ENCODE peak calls at places on chromosomes 2 and 18, in seven cellular contexts. One of them, this sample, is unnamed. For H3K36me3 and H3K27me3, the result is how much of the 10 kb centered on the place peaks cover.

GRCh38 chr2:134670955-134671354 is 47.8 kb downstream of the TMEM163 start:
- DNase-seq in colonic mucosa: no peak
- DNase-seq in left ventricle myocardium inferior: peak
- DNase-seq in mammary epithelial cell: no peak
- DNase-seq in fibroblast of lung: no peak
- DNase-seq in sigmoid colon: no peak
- DNase-seq in stomach: peak
- DNase-seq in this sample: no peak

GRCh38 chr2:112800881-112801583 is 16.7 kb upstream of the IL1A start:
- DNase-seq in colonic mucosa: no peak
- DNase-seq in left ventricle myocardium inferior: no peak
- DNase-seq in mammary epithelial cell: no peak
- DNase-seq in fibroblast of lung: no peak
- DNase-seq in sigmoid colon: no peak
- DNase-seq in stomach: no peak
- DNase-seq in this sample: no peak

GRCh38 chr2:172372436-172372835 is 55.0 kb upstream of the ITGA6 start:
- DNase-seq in colonic mucosa: no peak
- DNase-seq in left ventricle myocardium inferior: no peak
- DNase-seq in mammary epithelial cell: peak
- DNase-seq in fibroblast of lung: no peak
- DNase-seq in sigmoid colon: no peak
- DNase-seq in stomach: no peak
- DNase-seq in this sample: no peak

GRCh38 chr2:35827086-35827485 is 528.5 kb upstream of the CRIM1 start:
- DNase-seq in colonic mucosa: no peak
- DNase-seq in left ventricle myocardium inferior: no peak
- DNase-seq in mammary epithelial cell: no peak
- DNase-seq in fibroblast of lung: no peak
- DNase-seq in sigmoid colon: no peak
- DNase-seq in stomach: no peak
- DNase-seq in this sample: no peak

GRCh38 chr2:151999058-151999457 is 99.8 kb downstream of the CACNB4 start:
- DNase-seq in colonic mucosa: peak
- DNase-seq in left ventricle myocardium inferior: peak
- DNase-seq in mammary epithelial cell: peak
- DNase-seq in fibroblast of lung: peak
- DNase-seq in sigmoid colon: no peak
- DNase-seq in stomach: peak
- DNase-seq in this sample: peak

GRCh38 chr2:37215255-37215654 is 16.1 kb downstream of the CEBPZ start:
- DNase-seq in colonic mucosa: no peak
- DNase-seq in left ventricle myocardium inferior: no peak
- DNase-seq in mammary epithelial cell: no peak
- DNase-seq in fibroblast of lung: peak
- DNase-seq in sigmoid colon: no peak
- DNase-seq in stomach: no peak
- DNase-seq in this sample: no peak

GRCh38 chr2:35447210-35447609 is 908.4 kb upstream of the CRIM1 start:
- DNase-seq in colonic mucosa: no peak
- DNase-seq in left ventricle myocardium inferior: no peak
- DNase-seq in mammary epithelial cell: no peak
- DNase-seq in fibroblast of lung: no peak
- DNase-seq in sigmoid colon: no peak
- DNase-seq in stomach: no peak
- DNase-seq in this sample: no peak

GRCh38 chr2:136056077-136056688 is 61.8 kb downstream of the CXCR4 start:
- DNase-seq in colonic mucosa: no peak
- DNase-seq in left ventricle myocardium inferior: no peak
- DNase-seq in mammary epithelial cell: no peak
- DNase-seq in fibroblast of lung: no peak
- DNase-seq in sigmoid colon: no peak
- DNase-seq in stomach: no peak
- DNase-seq in this sample: no peak

GRCh38 chr18:36265035-36265434 is 32.5 kb upstream of the FHOD3 start:
- DNase-seq in colonic mucosa: no peak
- DNase-seq in left ventricle myocardium inferior: no peak
- DNase-seq in mammary epithelial cell: no peak
- DNase-seq in fibroblast of lung: peak
- DNase-seq in sigmoid colon: no peak
- DNase-seq in stomach: no peak
- DNase-seq in this sample: no peak

GRCh38 chr2:69693472-69694450 is 48.2 kb upstream of the ANXA4 start:
- DNase-seq in colonic mucosa: no peak
- DNase-seq in left ventricle myocardium inferior: no peak
- DNase-seq in mammary epithelial cell: no peak
- DNase-seq in fibroblast of lung: no peak
- DNase-seq in sigmoid colon: no peak
- DNase-seq in stomach: no peak
- DNase-seq in this sample: no peak

GRCh38 chr2:179344280-179344961 is 79.8 kb upstream of the SESTD1 start:
- DNase-seq in colonic mucosa: no peak
- DNase-seq in left ventricle myocardium inferior: no peak
- DNase-seq in mammary epithelial cell: no peak
- DNase-seq in fibroblast of lung: peak
- DNase-seq in sigmoid colon: no peak
- DNase-seq in stomach: no peak
- DNase-seq in this sample: no peak

GRCh38 chr2:134402385-134402784 is 148.5 kb downstream of the MGAT5 start:
- DNase-seq in colonic mucosa: no peak
- DNase-seq in left ventricle myocardium inferior: no peak
- DNase-seq in mammary epithelial cell: no peak
- DNase-seq in fibroblast of lung: peak
- DNase-seq in sigmoid colon: peak
- DNase-seq in stomach: no peak
- DNase-seq in this sample: peak

GRCh38 chr2:60318544-60318943 is 234.9 kb downstream of the BCL11A start:
- DNase-seq in colonic mucosa: no peak
- DNase-seq in left ventricle myocardium inferior: no peak
- DNase-seq in mammary epithelial cell: no peak
- DNase-seq in fibroblast of lung: no peak
- DNase-seq in sigmoid colon: no peak
- DNase-seq in stomach: no peak
- DNase-seq in this sample: no peak

GRCh38 chr2:103660523-103660922 is 898.7 kb downstream of the TMEM182 start:
- DNase-seq in colonic mucosa: no peak
- DNase-seq in left ventricle myocardium inferior: no peak
- DNase-seq in mammary epithelial cell: no peak
- DNase-seq in fibroblast of lung: no peak
- DNase-seq in sigmoid colon: no peak
- DNase-seq in stomach: no peak
- DNase-seq in this sample: no peak

GRCh38 chr2:167721593-167721992 is 525.8 kb downstream of the STK39 start:
- DNase-seq in colonic mucosa: no peak
- DNase-seq in left ventricle myocardium inferior: no peak
- DNase-seq in mammary epithelial cell: no peak
- DNase-seq in fibroblast of lung: no peak
- DNase-seq in sigmoid colon: no peak
- DNase-seq in stomach: no peak
- DNase-seq in this sample: no peak

GRCh38 chr2:224042191-224042696 is 3.2 kb upstream of the SERPINE2 start:
- DNase-seq in colonic mucosa: no peak
- DNase-seq in left ventricle myocardium inferior: no peak
- DNase-seq in mammary epithelial cell: no peak
- DNase-seq in fibroblast of lung: peak
- DNase-seq in sigmoid colon: no peak
- DNase-seq in stomach: no peak
- DNase-seq in this sample: no peak

GRCh38 chr2:119753041-119753929 is 6.4 kb upstream of the PTPN4 start:
- DNase-seq in colonic mucosa: peak
- DNase-seq in left ventricle myocardium inferior: no peak
- DNase-seq in mammary epithelial cell: peak
- DNase-seq in fibroblast of lung: peak
- DNase-seq in sigmoid colon: no peak
- DNase-seq in stomach: no peak
- DNase-seq in this sample: no peak

GRCh38 chr2:108376774-108377173 is 980 bp upstream of the SULT1C4 start:
- DNase-seq in colonic mucosa: no peak
- DNase-seq in left ventricle myocardium inferior: no peak
- DNase-seq in mammary epithelial cell: no peak
- DNase-seq in fibroblast of lung: no peak
- DNase-seq in sigmoid colon: no peak
- DNase-seq in stomach: no peak
- DNase-seq in this sample: no peak
- H3K4me3 ChIP-seq in colonic mucosa: no peak
- H3K4me3 ChIP-seq in left ventricle myocardium inferior: no peak
- H3K4me3 ChIP-seq in mammary epithelial cell: no peak
- H3K4me3 ChIP-seq in fibroblast of lung: no peak
- H3K4me3 ChIP-seq in sigmoid colon: no peak
- H3K4me3 ChIP-seq in stomach: no peak
- H3K4me3 ChIP-seq in this sample: no peak

GRCh38 chr2:46145840-46146239 is 151.4 kb upstream of the EPAS1 start:
- DNase-seq in colonic mucosa: no peak
- DNase-seq in left ventricle myocardium inferior: no peak
- DNase-seq in mammary epithelial cell: no peak
- DNase-seq in fibroblast of lung: no peak
- DNase-seq in sigmoid colon: no peak
- DNase-seq in stomach: no peak
- DNase-seq in this sample: no peak

GRCh38 chr2:46145017-46145416 is 152.2 kb upstream of the EPAS1 start:
- DNase-seq in colonic mucosa: no peak
- DNase-seq in left ventricle myocardium inferior: no peak
- DNase-seq in mammary epithelial cell: no peak
- DNase-seq in fibroblast of lung: no peak
- DNase-seq in sigmoid colon: peak
- DNase-seq in stomach: no peak
- DNase-seq in this sample: no peak

GRCh38 chr2:46142546-46143329 is 154.5 kb upstream of the EPAS1 start:
- DNase-seq in colonic mucosa: peak
- DNase-seq in left ventricle myocardium inferior: no peak
- DNase-seq in mammary epithelial cell: peak
- DNase-seq in fibroblast of lung: no peak
- DNase-seq in sigmoid colon: peak
- DNase-seq in stomach: peak
- DNase-seq in this sample: no peak

GRCh38 chr2:46143401-46144132 is 153.6 kb upstream of the EPAS1 start:
- DNase-seq in colonic mucosa: no peak
- DNase-seq in left ventricle myocardium inferior: no peak
- DNase-seq in mammary epithelial cell: no peak
- DNase-seq in fibroblast of lung: no peak
- DNase-seq in sigmoid colon: peak
- DNase-seq in stomach: no peak
- DNase-seq in this sample: no peak

DNA sequence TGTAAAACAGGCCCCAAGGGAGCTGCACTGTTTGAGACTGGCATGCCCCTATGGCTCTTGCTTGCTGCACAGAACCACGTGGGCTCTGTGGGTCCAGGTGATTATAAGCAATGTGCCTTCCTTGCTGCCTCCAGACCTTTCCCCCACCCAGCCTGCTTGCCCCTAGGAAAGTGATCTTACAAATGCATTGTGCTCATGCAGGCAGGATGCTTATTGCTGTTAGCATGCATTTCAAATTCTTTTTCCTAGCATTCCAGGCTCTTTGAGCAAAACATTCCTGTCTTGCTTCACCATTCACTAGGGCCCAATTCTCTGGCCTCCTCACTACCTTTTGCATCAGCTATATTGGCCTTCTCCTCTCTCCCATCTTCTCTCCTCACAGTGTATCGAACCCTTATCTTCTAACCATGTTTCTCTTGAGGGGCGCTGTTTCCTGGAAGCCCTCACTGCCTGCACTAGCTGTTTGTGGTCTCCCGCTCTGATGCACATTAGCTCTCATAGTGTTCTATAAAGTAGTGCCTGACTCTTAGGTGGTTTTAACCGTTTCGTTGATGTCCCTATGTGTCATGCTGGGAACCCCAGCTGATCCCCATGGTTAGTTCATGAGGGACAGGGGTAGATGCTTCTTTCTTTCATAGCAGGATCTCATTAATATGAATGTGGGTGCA is 152.9 kb upstream of the EPAS1 start:
- DNase-seq in colonic mucosa: no peak
- DNase-seq in left ventricle myocardium inferior: no peak
- DNase-seq in mammary epithelial cell: no peak
- DNase-seq in fibroblast of lung: no peak
- DNase-seq in sigmoid colon: peak
- DNase-seq in stomach: no peak
- DNase-seq in this sample: no peak
- H3K36me3 ChIP-seq in colonic mucosa: under half
- H3K36me3 ChIP-seq in left ventricle myocardium inferior: under half
- H3K36me3 ChIP-seq in mammary epithelial cell: under half
- H3K36me3 ChIP-seq in fibroblast of lung: under half
- H3K36me3 ChIP-seq in sigmoid colon: under half
- H3K36me3 ChIP-seq in stomach: under half
- H3K36me3 ChIP-seq in this sample: under half

GRCh38 chr2:121038431-121038830 is 246.6 kb downstream of the TFCP2L1 start:
- DNase-seq in colonic mucosa: no peak
- DNase-seq in left ventricle myocardium inferior: no peak
- DNase-seq in mammary epithelial cell: no peak
- DNase-seq in fibroblast of lung: no peak
- DNase-seq in sigmoid colon: no peak
- DNase-seq in stomach: no peak
- DNase-seq in this sample: no peak

GRCh38 chr2:121038831-121039230 is 246.2 kb downstream of the TFCP2L1 start:
- DNase-seq in colonic mucosa: no peak
- DNase-seq in left ventricle myocardium inferior: no peak
- DNase-seq in mammary epithelial cell: peak
- DNase-seq in fibroblast of lung: peak
- DNase-seq in sigmoid colon: no peak
- DNase-seq in stomach: peak
- DNase-seq in this sample: peak

GRCh38 chr2:121037480-121037879 is 247.5 kb downstream of the TFCP2L1 start:
- DNase-seq in colonic mucosa: no peak
- DNase-seq in left ventricle myocardium inferior: no peak
- DNase-seq in mammary epithelial cell: no peak
- DNase-seq in fibroblast of lung: no peak
- DNase-seq in sigmoid colon: no peak
- DNase-seq in stomach: peak
- DNase-seq in this sample: no peak

GRCh38 chr2:121036226-121036692 is 248.7 kb downstream of the TFCP2L1 start:
- DNase-seq in colonic mucosa: no peak
- DNase-seq in left ventricle myocardium inferior: no peak
- DNase-seq in mammary epithelial cell: no peak
- DNase-seq in fibroblast of lung: no peak
- DNase-seq in sigmoid colon: no peak
- DNase-seq in stomach: no peak
- DNase-seq in this sample: no peak

DNA sequence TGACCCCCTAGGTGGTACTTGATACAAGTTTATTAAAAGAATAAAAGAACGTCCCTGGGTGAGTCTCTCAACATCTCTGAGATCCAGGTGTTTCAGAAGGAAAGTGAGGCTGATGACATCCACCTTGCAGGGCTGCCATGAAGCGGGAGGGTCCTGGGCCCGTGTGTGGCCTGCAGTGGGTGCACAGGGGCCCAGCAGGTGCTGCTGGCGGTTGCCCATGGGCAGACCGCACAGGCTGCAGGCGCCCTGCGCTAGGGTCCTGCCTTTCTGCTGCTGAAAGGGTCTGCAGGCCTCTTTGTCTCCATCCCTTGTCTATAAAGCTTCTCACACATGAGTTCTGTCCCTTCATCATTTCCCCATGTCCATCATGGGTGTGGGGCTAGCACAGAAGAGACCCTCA is 247.0 kb downstream of the TFCP2L1 start:
- DNase-seq in colonic mucosa: no peak
- DNase-seq in left ventricle myocardium inferior: no peak
- DNase-seq in mammary epithelial cell: no peak
- DNase-seq in fibroblast of lung: no peak
- DNase-seq in sigmoid colon: no peak
- DNase-seq in stomach: no peak
- DNase-seq in this sample: no peak
- H3K27me3 ChIP-seq in colonic mucosa: under half
- H3K27me3 ChIP-seq in left ventricle myocardium inferior: half or more
- H3K27me3 ChIP-seq in mammary epithelial cell: under half
- H3K27me3 ChIP-seq in fibroblast of lung: under half
- H3K27me3 ChIP-seq in sigmoid colon: under half
- H3K27me3 ChIP-seq in stomach: under half
- H3K27me3 ChIP-seq in this sample: under half

GRCh38 chr2:157672129-157672528 is 43.5 kb upstream of the ACVR1C start:
- DNase-seq in colonic mucosa: no peak
- DNase-seq in left ventricle myocardium inferior: no peak
- DNase-seq in mammary epithelial cell: peak
- DNase-seq in fibroblast of lung: no peak
- DNase-seq in sigmoid colon: no peak
- DNase-seq in stomach: no peak
- DNase-seq in this sample: no peak
- H3K4me3 ChIP-seq in colonic mucosa: no peak
- H3K4me3 ChIP-seq in left ventricle myocardium inferior: no peak
- H3K4me3 ChIP-seq in mammary epithelial cell: no peak
- H3K4me3 ChIP-seq in fibroblast of lung: no peak
- H3K4me3 ChIP-seq in sigmoid colon: no peak
- H3K4me3 ChIP-seq in stomach: no peak
- H3K4me3 ChIP-seq in this sample: no peak

This sample was measured in MG63.